ENCODE peak calls at places on chromosomes 11 and 22, in nine cellular contexts. Z is BJ; W is tibial artery; I is CD4-positive, alpha-beta T cell; T is neural crest cell; G is HFF-Myc; A is brain microvascular endothelial cell; U is psoas muscle; D is endothelial cell. Y is an unnamed sample.

GRCh38 chr11:67652965-67653845 is 2.7 kb upstream of the ACY3 start:
- DNase-seq in W (no peak), I (no peak), A (no peak), T (no peak), Z (no peak), G (no peak), D (no peak), U (no peak), Y (no peak)

GRCh38 chr11:125207866-125208425 is 43.4 kb downstream of the PKNOX2 start:
- DNase-seq in U (no peak), W (no peak), T (no peak), A (peak), G (no peak), I (no peak), D (no peak), Z (no peak), Y (no peak)

GRCh38 chr22:36736701-36737320 is 33.3 kb upstream of the CACNG2 start:
- DNase-seq in D (no peak), U (no peak), Z (no peak), G (no peak), I (no peak), T (no peak), A (no peak), W (no peak), Y (no peak)

GRCh38 chr11:101718406-101718805 is 134.6 kb upstream of the TRPC6 start:
- DNase-seq in W (no peak), D (no peak), Z (no peak), U (no peak), G (no peak), I (no peak), T (no peak), A (peak), Y (no peak)

GRCh38 chr11:8597182-8597581 is 3.2 kb upstream of the STK33 start:
- DNase-seq in D (no peak), U (no peak), A (peak), I (no peak), W (no peak), G (no peak), Z (no peak), T (no peak), Y (no peak)

GRCh38 chr11:95453616-95454118 is 222.7 kb upstream of the SESN3 start:
- DNase-seq in D (no peak), T (no peak), Z (no peak), G (no peak), W (no peak), U (no peak), I (no peak), A (no peak), Y (no peak)

GRCh38 chr22:22902247-22902962 is 14.8 kb downstream of the IGLL5 start:
- DNase-seq in W (no peak), D (no peak), G (no peak), U (peak), Z (no peak), I (no peak), T (no peak), A (no peak), Y (no peak)

GRCh38 chr11:58524232-58525036 is 16.5 kb upstream of the OR5B21 start:
- DNase-seq in T (peak), Z (peak), W (peak), A (peak), U (peak), G (peak), D (peak), I (peak), Y (peak)

GRCh38 chr11:125062931-125063428 is at the start of gene SLC37A2:
- DNase-seq in D (peak), I (no peak), G (no peak), Z (peak), W (peak), U (peak), T (peak), A (peak), Y (peak)

GRCh38 chr11:3971756-3972404 is 116.4 kb downstream of the STIM1 start:
- DNase-seq in D (no peak), W (no peak), Z (no peak), U (no peak), I (no peak), G (no peak), A (no peak), T (no peak), Y (no peak)

GRCh38 chr11:18731427-18731826 is 5.4 kb upstream of the IGSF22 start:
- DNase-seq in I (no peak), A (no peak), G (no peak), D (no peak), T (no peak), Z (no peak), W (no peak), U (no peak), Y (no peak)

GRCh38 chr11:66568124-66568916 is at the start of gene CTSF:
- DNase-seq in I (peak), D (peak), A (peak), T (no peak), U (peak), W (peak), G (peak), Z (no peak), Y (peak)

GRCh38 chr22:22035203-22035602 is 52.6 kb upstream of the TOP3B start:
- DNase-seq in U (no peak), A (no peak), D (no peak), W (no peak), G (no peak), I (no peak), T (no peak), Z (no peak), Y (no peak)

GRCh38 chr11:68370211-68371111 is 58.1 kb downstream of the LRP5 start:
- DNase-seq in W (peak), U (no peak), G (no peak), Z (no peak), D (no peak), T (no peak), I (no peak), A (peak), Y (peak)

GRCh38 chr11:13169709-13170108 is 107.9 kb upstream of the BMAL1 start:
- DNase-seq in I (no peak), A (peak), G (peak), T (no peak), U (no peak), W (no peak), Z (peak), D (no peak), Y (no peak)

GRCh38 chr11:80417681-80418080 is 976.9 kb upstream of the TENM4 start:
- DNase-seq in U (no peak), T (no peak), D (no peak), G (no peak), Z (no peak), A (peak), W (no peak), I (no peak), Y (no peak)

GRCh38 chr11:38594881-38595280 is 1996.8 kb upstream of the RAG2 start:
- DNase-seq in I (no peak), Z (no peak), A (no peak), D (no peak), T (no peak), U (no peak), W (no peak), G (no peak), Y (no peak)

GRCh38 chr11:96054870-96055705 is 131.2 kb upstream of the MTMR2 start:
- DNase-seq in Z (no peak), A (no peak), G (no peak), T (peak), U (no peak), I (no peak), W (no peak), D (no peak), Y (no peak)

GRCh38 chr22:20956258-20957117 is 10.6 kb upstream of the AIFM3 start:
- DNase-seq in W (no peak), T (no peak), U (peak), Z (no peak), D (no peak), I (no peak), A (peak), G (no peak), Y (peak)

GRCh38 chr11:62921201-62921572 is at the start of gene CHRM1:
- DNase-seq in U (peak), A (no peak), D (no peak), W (no peak), I (no peak), T (no peak), G (no peak), Z (no peak), Y (no peak)

GRCh38 chr11:45165386-45165785 is 18.9 kb downstream of the PRDM11 start:
- DNase-seq in D (no peak), G (no peak), I (no peak), T (no peak), A (no peak), Z (no peak), W (no peak), U (no peak), Y (no peak)

GRCh38 chr11:96125400-96125799 is 201.5 kb upstream of the MTMR2 start:
- DNase-seq in D (no peak), Z (no peak), W (no peak), I (no peak), G (no peak), U (no peak), T (no peak), A (no peak), Y (no peak)

GRCh38 chr11:134554106-134554505 is 142.1 kb upstream of the B3GAT1 start:
- DNase-seq in W (no peak), D (no peak), G (no peak), U (no peak), I (no peak), T (no peak), Z (no peak), A (no peak), Y (no peak)

DNA sequence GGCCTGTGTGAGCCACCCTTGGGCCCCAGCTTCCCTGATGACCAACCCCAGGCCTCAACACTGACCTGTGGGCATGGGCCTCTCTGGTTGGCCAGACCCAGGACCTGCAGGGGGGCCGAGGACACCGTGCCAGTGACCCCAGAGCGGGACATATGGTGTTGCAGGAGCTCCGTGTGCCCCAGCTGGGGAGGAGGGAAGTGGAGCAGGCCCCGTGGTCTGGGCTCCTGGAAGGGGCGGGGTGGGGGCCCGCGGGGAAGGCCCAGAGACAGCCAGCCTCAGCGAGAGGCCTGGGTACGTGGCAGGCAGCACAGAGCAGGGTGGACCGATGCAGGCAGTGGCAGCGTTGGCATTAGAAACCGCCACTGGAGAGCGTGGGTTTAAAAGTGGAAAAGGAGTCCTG is 22.2 kb downstream of the MUC6 start:
- DNase-seq in I (no peak), U (no peak), W (no peak), G (no peak), T (no peak), A (no peak), Z (no peak), D (no peak), Y (no peak)
- TF ChIP-seq CTCF in I (no peak), U (no peak), W (no peak), G (no peak), T (no peak), A (no peak), Z (no peak), D (no peak), Y (no peak)

DNA sequence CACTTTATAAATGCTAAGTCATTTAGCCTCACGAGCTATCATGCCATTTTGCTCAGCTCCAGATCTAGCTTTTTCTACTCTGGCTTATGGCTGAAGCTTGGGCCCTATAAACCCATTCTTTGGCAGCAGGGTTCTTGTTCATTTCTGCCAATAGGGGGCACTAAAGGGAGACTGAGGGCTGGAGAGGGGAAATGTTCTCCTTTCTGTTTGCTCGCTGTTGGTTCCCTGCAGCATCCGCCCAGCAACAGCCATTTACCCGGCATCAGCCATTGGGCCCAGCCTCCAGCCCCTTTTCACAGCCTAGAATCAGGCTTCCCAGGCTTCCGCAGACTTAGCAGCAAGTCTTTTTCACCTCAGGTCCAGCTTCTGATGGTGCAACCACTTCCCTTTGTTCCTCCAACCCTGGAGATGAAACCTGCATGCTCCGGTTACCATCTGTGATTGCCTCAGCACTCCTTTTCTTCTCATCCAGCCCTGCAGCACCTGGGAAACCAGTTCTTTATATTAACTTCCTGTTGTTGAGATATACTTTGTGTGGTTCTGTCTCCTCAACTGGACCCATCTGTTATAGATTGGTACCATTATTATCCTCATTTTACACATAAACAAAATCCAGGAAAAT is 4.2 kb upstream of the ME3 start:
- DNase-seq in G (no peak), D (peak), W (no peak), A (no peak), Z (no peak), T (no peak), I (no peak), U (no peak), Y (no peak)
- TF ChIP-seq CTCF in G (peak), D (peak), W (no peak), A (peak), Z (peak), T (peak), I (no peak), U (no peak), Y (peak)

DNA sequence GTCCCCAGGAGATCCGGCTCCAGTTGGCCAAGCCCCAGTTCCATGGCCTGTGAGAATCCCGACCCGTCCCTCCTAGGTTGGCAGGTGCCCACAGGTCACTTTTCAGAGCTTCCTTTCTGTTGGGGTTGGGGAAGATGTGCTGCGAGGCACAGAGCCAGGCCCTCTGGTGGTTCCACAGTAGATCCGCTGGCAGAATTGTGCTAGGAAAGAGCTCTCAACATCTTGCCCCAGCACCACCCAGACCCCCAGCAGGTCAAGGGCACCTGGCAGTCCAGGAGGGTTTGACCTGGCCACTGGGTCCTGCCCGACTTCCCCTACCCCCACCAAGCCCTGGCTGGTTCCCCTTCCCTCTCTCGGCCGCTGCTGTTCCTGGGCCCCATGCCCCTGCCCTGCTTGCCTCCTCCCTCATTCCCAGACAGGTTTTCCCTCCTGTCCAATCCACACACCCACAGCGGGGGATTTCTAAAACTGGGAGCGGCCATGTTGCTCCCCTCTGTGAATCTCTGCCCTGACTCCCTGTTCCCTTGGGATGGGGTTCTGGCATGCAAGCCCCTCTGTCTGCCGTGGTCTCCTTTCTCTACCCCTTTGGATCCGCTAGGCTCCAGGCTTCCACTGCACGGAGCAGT is 26.2 kb upstream of the GCAT start:
- DNase-seq in I (no peak), U (no peak), A (no peak), T (no peak), W (no peak), G (no peak), D (no peak), Z (no peak), Y (no peak)
- TF ChIP-seq CTCF in I (no peak), U (no peak), A (peak), T (peak), W (no peak), G (peak), D (no peak), Z (peak), Y (no peak)

DNA sequence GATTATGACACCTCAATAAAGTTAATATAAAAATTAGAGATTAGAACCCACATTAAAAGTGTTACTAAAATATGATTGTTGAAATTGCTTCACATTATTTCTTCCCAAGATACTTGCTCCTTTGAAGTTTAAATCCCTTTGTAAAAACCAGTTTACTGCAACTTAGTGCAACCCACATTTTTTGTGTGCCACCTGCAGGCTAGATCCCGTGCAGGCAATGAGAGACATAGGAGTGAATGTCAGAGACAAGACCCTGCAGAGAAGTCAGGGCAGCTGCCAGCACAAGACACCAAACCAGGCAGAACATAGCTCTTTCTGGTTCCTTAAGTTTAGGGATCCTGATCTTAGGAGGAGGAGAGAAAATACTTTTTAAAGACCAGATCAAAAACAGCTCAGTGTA is 142.9 kb upstream of the MTNR1B start:
- DNase-seq in Z (no peak), G (no peak), A (no peak), U (no peak), T (no peak), I (no peak), D (no peak), W (no peak), Y (no peak)
- TF ChIP-seq CTCF in Z (no peak), G (no peak), A (no peak), U (no peak), T (peak), I (no peak), D (no peak), W (no peak), Y (no peak)

GRCh38 chr22:43066134-43066533 is 23.1 kb downstream of the TTLL1 start:
- DNase-seq in I (no peak), D (no peak), T (no peak), G (no peak), Z (no peak), A (no peak), U (no peak), W (no peak), Y (no peak)

GRCh38 chr22:43057641-43058040 is 31.6 kb downstream of the TTLL1 start:
- DNase-seq in U (no peak), D (no peak), A (no peak), W (no peak), Z (no peak), G (no peak), I (no peak), T (no peak), Y (no peak)

GRCh38 chr22:43060213-43060612 is 29.0 kb downstream of the TTLL1 start:
- DNase-seq in D (peak), U (peak), Z (no peak), W (no peak), I (no peak), T (peak), G (no peak), A (no peak), Y (peak)
- TF ChIP-seq CTCF in D (peak), U (peak), Z (peak), W (peak), I (no peak), T (peak), G (peak), A (peak), Y (peak)

DNA sequence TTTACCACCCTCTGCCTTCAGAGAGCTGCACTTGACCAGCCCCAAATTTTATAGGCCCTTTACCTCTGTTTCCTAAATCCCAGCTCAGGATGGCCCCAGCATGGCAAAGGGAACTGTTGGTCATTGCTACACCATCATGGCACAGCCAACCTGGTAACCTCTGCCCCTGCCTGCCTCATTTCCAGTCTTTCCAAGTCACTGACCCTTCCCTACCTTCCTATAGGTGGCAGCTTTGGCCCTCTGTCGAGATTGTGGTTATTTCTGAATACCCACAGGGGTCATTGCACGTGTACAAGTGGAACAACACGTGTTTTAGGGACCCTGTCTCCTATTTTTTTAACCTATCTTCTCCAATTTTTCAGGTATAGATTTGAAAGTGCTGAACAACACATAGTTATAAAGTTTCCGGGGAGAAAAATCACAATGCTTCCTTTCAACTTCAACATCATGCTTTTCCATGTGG is 2.8 kb downstream of the GALNT18 start:
- DNase-seq in A (no peak), D (peak), U (no peak), W (no peak), T (no peak), Z (no peak), I (no peak), G (no peak), Y (no peak)
- TF ChIP-seq CTCF in A (peak), D (no peak), U (no peak), W (no peak), T (no peak), Z (no peak), I (no peak), G (no peak), Y (no peak)

DNA sequence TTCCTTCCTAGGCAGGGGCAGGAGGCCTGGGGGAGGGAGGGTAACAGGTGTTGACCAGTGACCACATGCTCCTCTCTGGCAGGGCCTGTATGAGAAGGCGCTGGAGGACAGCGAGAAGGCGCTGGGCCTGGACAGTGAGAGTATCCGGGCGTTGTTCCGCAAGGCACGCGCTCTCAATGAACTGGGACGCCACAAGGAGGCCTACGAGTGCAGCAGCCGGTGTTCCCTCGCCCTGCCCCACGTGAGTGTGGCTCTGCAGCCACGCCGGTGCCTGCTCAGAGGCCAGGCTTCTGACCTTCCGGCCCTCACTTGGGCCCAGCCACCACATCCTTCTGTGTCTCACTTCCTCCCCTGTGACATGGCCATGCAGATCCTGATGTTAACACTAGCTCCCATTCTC is 25.8 kb downstream of the ZC3H7B start:
- DNase-seq in Z (no peak), T (no peak), U (peak), D (no peak), I (no peak), G (no peak), W (no peak), A (no peak), Y (no peak)
- TF ChIP-seq CTCF in Z (no peak), T (no peak), U (peak), D (no peak), I (no peak), G (no peak), W (no peak), A (peak), Y (no peak)